ENCODE peak calls at places on chromosomes 2 and 18, in four cellular contexts. X is HepG2, T is GM12878, V is SK-N-SH. D is an unnamed sample.

GRCh38 chr18:40249390-40250080 is 1705.5 kb upstream of the PIK3C3 start:
- DNase-seq in X (no peak), T (no peak), V (no peak), D (no peak)

GRCh38 chr2:186554450-186554849 is 35.4 kb upstream of the ITGAV start:
- DNase-seq in X (no peak), T (no peak), V (no peak), D (no peak)

GRCh38 chr18:48711651-48712486 is 173.0 kb downstream of the CTIF start:
- DNase-seq in X (peak), T (no peak), V (peak), D (peak)

GRCh38 chr2:183063083-183063482 is 15.5 kb upstream of the DUSP19 start:
- DNase-seq in X (no peak), T (no peak), V (no peak), D (peak)

GRCh38 chr2:168456526-168457176 is 579 bp downstream of the CERS6 start:
- DNase-seq in X (peak), T (no peak), V (peak), D (peak)

GRCh38 chr2:132936261-132936660 is 266.3 kb upstream of the LYPD1 start:
- DNase-seq in X (no peak), T (no peak), V (no peak), D (no peak)

GRCh38 chr18:75183524-75183923 is 25.4 kb downstream of the PTGR3 start:
- DNase-seq in X (no peak), T (no peak), V (no peak), D (no peak)

GRCh38 chr2:182240862-182241371 is 185.9 kb downstream of the PDE1A start:
- DNase-seq in X (peak), T (peak), V (peak), D (peak)

GRCh38 chr2:205683179-205683978 is 1.1 kb downstream of the NRP2 start:
- DNase-seq in X (no peak), T (no peak), V (no peak), D (no peak)

GRCh38 chr18:35311506-35311905 is 21.5 kb upstream of the ZSCAN30 start:
- DNase-seq in X (no peak), T (no peak), V (no peak), D (no peak)

GRCh38 chr18:44851806-44852205 is 171.1 kb downstream of the SETBP1 start:
- DNase-seq in X (no peak), T (no peak), V (no peak), D (no peak)

GRCh38 chr2:72934683-72935610 is 17.6 kb downstream of the EMX1 start:
- DNase-seq in X (peak), T (no peak), V (no peak), D (peak)

GRCh38 chr18:23716516-23716915 is 27.3 kb downstream of the LAMA3 start:
- DNase-seq in X (no peak), T (no peak), V (no peak), D (no peak)

GRCh38 chr2:20425884-20426283 is 21.0 kb upstream of the RHOB start:
- DNase-seq in X (no peak), T (no peak), V (no peak), D (no peak)

GRCh38 chr2:238453842-238454241 is 27.1 kb downstream of the ASB1 start:
- DNase-seq in X (no peak), T (no peak), V (no peak), D (no peak)

GRCh38 chr2:157692768-157693167 is 64.1 kb upstream of the ACVR1C start:
- DNase-seq in X (no peak), T (no peak), V (no peak), D (no peak)

GRCh38 chr18:3186678-3187658 is 32.8 kb downstream of the MYOM1 start:
- DNase-seq in X (peak), T (no peak), V (peak), D (peak)

GRCh38 chr2:149365826-149366583 is 35.6 kb downstream of the LYPD6 start:
- DNase-seq in X (peak), T (no peak), V (peak), D (no peak)

GRCh38 chr2:45755585-45756330 is 104.3 kb downstream of the PRKCE start:
- DNase-seq in X (no peak), T (no peak), V (no peak), D (no peak)

GRCh38 chr2:219289537-219290361 is 10.6 kb downstream of the DNAJB2 start:
- DNase-seq in X (no peak), T (no peak), V (no peak), D (no peak)

GRCh38 chr18:40152859-40153258 is 1802.2 kb upstream of the PIK3C3 start:
- DNase-seq in X (peak), T (no peak), V (no peak), D (no peak)

GRCh38 chr18:70337139-70337972 is 48.5 kb downstream of the SOCS6 start:
- DNase-seq in X (peak), T (no peak), V (no peak), D (peak)

GRCh38 chr2:162244559-162245031 is 1.4 kb upstream of the FAP start:
- DNase-seq in X (no peak), T (no peak), V (no peak), D (no peak)

GRCh38 chr2:144513388-144514100 is 6.4 kb downstream of the ZEB2 start:
- DNase-seq in X (no peak), T (no peak), V (no peak), D (no peak)

GRCh38 chr2:192208848-192209247 is 14.1 kb upstream of the TMEFF2 start:
- DNase-seq in X (no peak), T (no peak), V (no peak), D (no peak)

GRCh38 chr2:96072746-96073145 is 38.0 kb upstream of the GPAT2 start:
- DNase-seq in X (no peak), T (no peak), V (no peak), D (no peak)

GRCh38 chr2:219076253-219076652 is 15.5 kb upstream of the IHH start:
- DNase-seq in X (no peak), T (no peak), V (no peak), D (no peak)

GRCh38 chr2:116687381-116687780 is 1127.1 kb upstream of the DDX18 start:
- DNase-seq in X (no peak), T (no peak), V (no peak), D (no peak)

GRCh38 chr2:28389399-28390240 is 3.0 kb upstream of the FOSL2 start:
- DNase-seq in X (no peak), T (no peak), V (peak), D (no peak)

GRCh38 chr18:6279308-6279707 is 135.4 kb downstream of the L3MBTL4 start:
- DNase-seq in X (no peak), T (no peak), V (no peak), D (no peak)

GRCh38 chr18:57784034-57784815 is 18.9 kb downstream of the ATP8B1 start:
- DNase-seq in X (peak), T (no peak), V (no peak), D (no peak)

GRCh38 chr18:56307354-56307753 is 331.0 kb downstream of the TXNL1 start:
- DNase-seq in X (no peak), T (no peak), V (no peak), D (no peak)

GRCh38 chr18:56307771-56308170 is 330.6 kb downstream of the TXNL1 start:
- DNase-seq in X (no peak), T (no peak), V (no peak), D (no peak)

GRCh38 chr18:56306793-56307192 is 331.6 kb downstream of the TXNL1 start:
- DNase-seq in X (no peak), T (no peak), V (no peak), D (no peak)

GRCh38 chr18:56302161-56302560 is 336.2 kb downstream of the TXNL1 start:
- DNase-seq in X (no peak), T (no peak), V (no peak), D (no peak)

GRCh38 chr18:56305583-56305982 is 332.8 kb downstream of the TXNL1 start:
- DNase-seq in X (no peak), T (no peak), V (no peak), D (no peak)
- TF ChIP-seq PBX3 in X (no peak), T (no peak), V (no peak), D (no peak)

GRCh38 chr2:224101820-224102630 is 62.9 kb upstream of the SERPINE2 start:
- DNase-seq in X (no peak), T (no peak), V (no peak), D (peak)
- TF ChIP-seq PBX3 in X (no peak), T (no peak), V (peak), D (no peak)

GRCh38 chr18:9608728-9609127 is 5.6 kb downstream of the PPP4R1 start:
- DNase-seq in X (peak), T (no peak), V (no peak), D (peak)

GRCh38 chr18:9609190-9609589 is 5.2 kb downstream of the PPP4R1 start:
- DNase-seq in X (no peak), T (no peak), V (no peak), D (no peak)

GRCh38 chr18:9606039-9606438 is 8.3 kb downstream of the PPP4R1 start:
- DNase-seq in X (no peak), T (no peak), V (no peak), D (no peak)

GRCh38 chr18:9608298-9608697 is 6.1 kb downstream of the PPP4R1 start:
- DNase-seq in X (no peak), T (no peak), V (no peak), D (no peak)

GRCh38 chr18:9604348-9604747 is 10.0 kb downstream of the PPP4R1 start:
- DNase-seq in X (no peak), T (no peak), V (no peak), D (no peak)
- TF ChIP-seq PBX3 in X (no peak), T (no peak), V (no peak), D (no peak)

DNA sequence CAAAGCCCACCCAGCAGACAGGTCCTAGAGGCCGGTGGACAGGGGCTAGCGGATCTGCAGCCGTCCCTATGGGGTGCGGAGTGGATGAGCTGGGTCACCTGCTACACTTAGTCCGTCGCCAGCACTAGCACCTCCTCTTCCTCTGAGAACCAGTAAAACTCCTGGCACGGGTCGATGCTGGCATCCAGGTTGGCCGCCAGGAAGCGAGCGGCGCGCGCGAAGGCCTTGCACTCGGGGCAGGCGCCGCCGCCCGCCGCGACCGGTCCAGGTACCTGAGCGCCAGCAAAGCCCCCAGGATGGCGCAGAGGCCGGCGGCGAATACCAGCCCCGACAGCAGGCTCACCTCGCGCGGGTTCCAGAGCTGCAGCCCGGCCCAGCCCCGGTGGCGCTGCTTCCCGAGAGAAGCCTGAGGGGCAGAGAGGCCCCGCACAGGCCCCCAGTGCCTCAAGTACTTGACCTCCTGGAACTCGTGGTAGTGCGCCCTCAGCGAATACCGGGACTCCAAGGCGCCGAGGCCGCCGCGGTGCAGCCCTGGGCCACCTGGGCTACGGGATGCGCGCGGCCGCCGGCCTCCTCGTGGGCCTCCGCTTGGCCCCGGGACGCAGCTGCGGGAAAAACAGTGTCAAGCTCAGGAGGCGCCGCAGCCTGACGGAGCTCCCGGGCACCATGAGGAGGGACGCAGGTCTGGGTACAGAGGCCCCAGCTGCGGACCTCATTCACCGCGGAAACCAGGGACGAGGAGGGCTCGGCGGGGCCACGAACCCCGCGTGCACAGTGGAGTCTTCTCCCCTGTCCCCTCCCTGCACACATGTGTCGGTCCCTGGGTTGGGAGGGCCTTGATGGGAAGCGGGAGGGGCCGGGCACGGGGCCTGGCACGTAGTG is 27.5 kb upstream of the ALPP start:
- DNase-seq in X (no peak), T (no peak), V (no peak), D (no peak)
- TF ChIP-seq PBX3 in X (no peak), T (no peak), V (no peak), D (no peak)

GRCh38 chr2:197125000-197125399 is 185.6 kb downstream of the ANKRD44 start:
- DNase-seq in X (no peak), T (no peak), V (no peak), D (no peak)
- TF ChIP-seq PBX3 in X (no peak), T (no peak), V (no peak), D (no peak)

GRCh38 chr2:220504890-220505564 is 877.6 kb downstream of the SLC4A3 start:
- DNase-seq in X (peak), T (no peak), V (no peak), D (peak)
- TF ChIP-seq PBX3 in X (no peak), T (no peak), V (no peak), D (no peak)

DNA sequence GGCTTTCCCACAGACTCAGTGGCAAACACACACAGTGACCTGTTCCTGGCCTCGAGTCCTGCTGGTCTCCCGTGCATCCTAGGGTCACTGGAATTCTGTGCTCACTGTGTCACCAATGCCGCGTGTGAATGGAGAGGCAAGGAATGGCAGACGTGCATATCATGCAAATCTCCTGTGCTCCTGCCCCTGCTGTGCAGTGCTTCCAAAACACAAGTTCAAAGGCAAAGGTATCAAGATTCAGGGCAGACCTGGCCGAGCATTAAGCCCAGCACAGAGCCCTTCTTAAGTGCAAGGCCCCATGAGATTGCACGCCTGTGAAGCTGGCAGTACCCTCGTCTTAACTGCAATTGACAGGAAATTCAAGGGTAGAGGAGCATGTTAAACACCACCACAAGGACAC is 129.1 kb downstream of the NDUFA10 start:
- DNase-seq in X (no peak), T (no peak), V (no peak), D (no peak)
- TF ChIP-seq PBX3 in X (no peak), T (no peak), V (no peak), D (no peak)

GRCh38 chr2:178241852-178242551 is 47.7 kb downstream of the OSBPL6 start:
- DNase-seq in X (no peak), T (no peak), V (peak), D (peak)
- TF ChIP-seq PBX3 in X (no peak), T (no peak), V (peak), D (no peak)

DNA sequence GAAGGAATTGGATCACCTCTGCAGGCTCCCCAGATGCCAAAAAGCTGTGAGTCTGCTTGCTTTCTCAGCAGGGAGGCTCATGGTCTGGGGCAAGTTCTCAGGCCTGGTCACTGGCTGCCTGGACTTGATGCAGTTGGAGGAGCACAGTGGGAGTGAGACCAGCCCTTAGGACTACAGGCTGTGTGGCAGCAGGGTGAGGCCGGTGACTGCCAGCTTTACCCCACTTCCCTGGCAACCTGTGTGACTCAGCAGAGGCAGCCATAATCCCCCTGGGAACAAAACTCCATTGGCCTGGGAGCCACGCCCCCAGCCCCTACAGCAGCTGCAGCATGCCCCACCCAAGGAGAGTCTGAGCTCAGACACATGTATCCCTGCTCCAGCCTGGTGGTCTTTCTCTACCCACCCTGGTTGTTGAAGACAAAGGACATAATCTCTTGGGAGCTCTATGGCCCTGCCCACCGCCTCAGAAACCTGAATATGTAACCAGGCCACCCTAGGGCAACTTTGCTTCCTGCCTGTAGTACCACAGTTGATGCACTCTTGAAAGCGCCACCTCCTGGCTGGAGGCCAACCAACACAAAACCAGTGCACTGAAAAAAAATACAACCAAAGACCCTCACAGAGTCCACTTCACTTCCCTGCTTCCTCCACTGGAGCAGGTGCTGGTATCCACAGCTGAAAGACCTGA is 106.8 kb upstream of the SPATS2L start:
- DNase-seq in X (no peak), T (no peak), V (no peak), D (peak)
- TF ChIP-seq PBX3 in X (no peak), T (no peak), V (no peak), D (no peak)

GRCh38 chr2:113858764-113859163 is 31.1 kb upstream of the ACTR3 start:
- DNase-seq in X (no peak), T (no peak), V (no peak), D (peak)
- TF ChIP-seq PBX3 in X (no peak), T (no peak), V (peak), D (no peak)